ENCODE peak calls at places on chromosomes 1 and 21, in ten cellular contexts. V, E, T, K, F, Y, A, R, Z and B are unnamed samples.

GRCh38 chr1:174232761-174233160 is 73.4 kb downstream of the RABGAP1L start:
- DNase-seq in F (no peak), K (no peak), T (no peak), Y (no peak), A (no peak), E (no peak), R (no peak), Z (no peak), V (no peak), B (no peak)

GRCh38 chr1:119766374-119766794 is 2.3 kb downstream of the HMGCS2 start:
- DNase-seq in F (no peak), K (no peak), E (no peak), R (no peak), Y (no peak), A (no peak), V (no peak), T (no peak), Z (no peak), B (peak)

GRCh38 chr1:116504308-116505156 is 66.3 kb downstream of the CD58 start:
- DNase-seq in R (no peak), K (peak), F (no peak), T (no peak), E (peak), Z (no peak), A (no peak), V (peak), Y (peak), B (peak)

GRCh38 chr1:154420172-154420571 is 15.0 kb downstream of the IL6R start:
- DNase-seq in R (no peak), Z (peak), Y (peak), K (peak), T (no peak), V (peak), E (peak), A (peak), F (no peak), B (peak)

GRCh38 chr21:26801524-26801923 is 43.7 kb downstream of the ADAMTS1 start:
- DNase-seq in Z (peak), R (no peak), K (peak), Y (no peak), A (peak), T (no peak), F (no peak), V (no peak), E (no peak), B (no peak)

GRCh38 chr1:109640285-109640865 is 15.5 kb upstream of the GSTM4 start:
- DNase-seq in A (no peak), Y (peak), Z (no peak), V (peak), F (peak), T (peak), E (peak), R (no peak), K (peak), B (peak)

GRCh38 chr1:51444096-51444495 is 75.0 kb downstream of the EPS15 start:
- DNase-seq in V (no peak), A (no peak), T (no peak), Z (no peak), R (no peak), K (no peak), Y (no peak), F (no peak), E (no peak), B (no peak)

GRCh38 chr1:16026723-16027484 is 5.1 kb downstream of the CLCNKA start:
- DNase-seq in F (peak), T (peak), E (peak), Z (no peak), Y (no peak), R (no peak), A (no peak), V (peak), K (peak), B (no peak)

GRCh38 chr1:205798577-205798976 is 14.4 kb downstream of the SLC41A1 start:
- DNase-seq in K (no peak), Z (no peak), R (no peak), Y (no peak), E (no peak), V (no peak), T (no peak), A (no peak), F (no peak), B (no peak)

GRCh38 chr1:177927021-177927596 is 42.7 kb downstream of the SEC16B start:
- DNase-seq in F (no peak), K (peak), A (peak), V (no peak), Z (peak), Y (peak), T (no peak), E (no peak), R (no peak), B (no peak)

GRCh38 chr1:216074196-216074595 is 349.1 kb downstream of the USH2A start:
- DNase-seq in A (no peak), Z (no peak), R (no peak), T (no peak), Y (no peak), F (no peak), E (no peak), K (no peak), V (no peak), B (no peak)

GRCh38 chr1:155073377-155074272 is 5.0 kb upstream of the EFNA3 start:
- DNase-seq in A (no peak), E (no peak), F (no peak), Z (no peak), Y (no peak), V (no peak), T (no peak), K (no peak), R (no peak), B (no peak)